ENCODE peak calls at places on chromosomes 5 and 9, in seven cellular contexts. R is heart left ventricle, Q is psoas muscle, G is OCI-LY7, A is PC-3, O is RWPE2, N is esophagus squamous epithelium. E is an unnamed sample. For H3K4me1, the result is how much of the 10 kb centered on the place peaks cover.

GRCh38 chr5:147509710-147510651 is at the start of gene DPYSL3:
- DNase-seq in R (peak), Q (peak), G (no peak), A (peak), O (peak), N (no peak), E (peak)

GRCh38 chr5:5598547-5599113 is 176.2 kb downstream of the ICE1 start:
- DNase-seq in R (no peak), Q (no peak), G (no peak), A (peak), O (peak), N (no peak), E (no peak)

GRCh38 chr5:66881475-66882161 is 285.4 kb downstream of the MAST4 start:
- DNase-seq in R (no peak), Q (no peak), G (no peak), A (peak), O (no peak), N (no peak), E (no peak)

GRCh38 chr9:13979941-13980318 is 334.0 kb downstream of the NFIB start:
- DNase-seq in R (no peak), Q (no peak), G (no peak), A (no peak), O (no peak), N (no peak), E (no peak)

GRCh38 chr9:20373263-20373662 is 249.0 kb downstream of the MLLT3 start:
- DNase-seq in R (no peak), Q (no peak), G (peak), A (no peak), O (no peak), N (no peak), E (no peak)

GRCh38 chr5:119873611-119874010 is 244.3 kb downstream of the FAM170A start:
- DNase-seq in R (no peak), Q (no peak), G (no peak), A (no peak), O (no peak), N (no peak), E (no peak)

GRCh38 chr5:178289438-178289837 is 56.8 kb upstream of the PHYKPL start:
- DNase-seq in R (no peak), Q (peak), G (no peak), A (no peak), O (peak), N (no peak), E (no peak)

GRCh38 chr5:75282581-75282980 is 45.9 kb upstream of the ANKRD31 start:
- DNase-seq in R (no peak), Q (no peak), G (no peak), A (no peak), O (no peak), N (no peak), E (no peak)

GRCh38 chr5:111680737-111681413 is 76.1 kb downstream of the NREP start:
- DNase-seq in R (peak), Q (peak), G (no peak), A (peak), O (peak), N (no peak), E (no peak)

GRCh38 chr9:105541838-105542237 is 16.1 kb upstream of the FKTN start:
- DNase-seq in R (no peak), Q (no peak), G (no peak), A (no peak), O (no peak), N (no peak), E (no peak)

GRCh38 chr5:159765760-159766517 is 150.3 kb upstream of the ADRA1B start:
- DNase-seq in R (no peak), Q (no peak), G (no peak), A (no peak), O (no peak), N (no peak), E (no peak)

GRCh38 chr9:23723672-23724071 is 102.4 kb downstream of the ELAVL2 start:
- DNase-seq in R (no peak), Q (no peak), G (no peak), A (no peak), O (no peak), N (no peak), E (no peak)

GRCh38 chr5:111961867-111962266 is 204.9 kb upstream of the NREP start:
- DNase-seq in R (no peak), Q (no peak), G (no peak), A (no peak), O (no peak), N (no peak), E (no peak)

GRCh38 chr5:112685929-112686328 is 51.8 kb upstream of the APC start:
- DNase-seq in R (no peak), Q (no peak), G (no peak), A (no peak), O (no peak), N (no peak), E (no peak)

GRCh38 chr9:130128251-130128650 is 44.0 kb upstream of the NCS1 start:
- DNase-seq in R (no peak), Q (no peak), G (peak), A (no peak), O (no peak), N (no peak), E (peak)

GRCh38 chr5:1161108-1161831 is 40.1 kb upstream of the SLC6A19 start:
- DNase-seq in R (no peak), Q (no peak), G (no peak), A (peak), O (peak), N (no peak), E (no peak)

GRCh38 chr5:147920420-147921030 is 14.2 kb upstream of the C5orf46 start:
- DNase-seq in R (no peak), Q (no peak), G (no peak), A (no peak), O (no peak), N (no peak), E (no peak)

GRCh38 chr9:13354733-13355132 is 75.2 kb upstream of the MPDZ start:
- DNase-seq in R (no peak), Q (no peak), G (no peak), A (peak), O (no peak), N (no peak), E (no peak)

GRCh38 chr5:177501874-177502678 is 4.7 kb upstream of the PDLIM7 start:
- DNase-seq in R (no peak), Q (no peak), G (peak), A (no peak), O (no peak), N (no peak), E (no peak)

GRCh38 chr5:124746916-124747769 is 704 bp upstream of the ZNF608 start:
- DNase-seq in R (peak), Q (peak), G (peak), A (peak), O (no peak), N (peak), E (peak)

GRCh38 chr5:172421020-172421419 is 33.3 kb downstream of the SH3PXD2B start:
- DNase-seq in R (peak), Q (no peak), G (no peak), A (no peak), O (no peak), N (no peak), E (no peak)

GRCh38 chr5:172423379-172424110 is 30.8 kb downstream of the SH3PXD2B start:
- DNase-seq in R (peak), Q (no peak), G (no peak), A (no peak), O (no peak), N (no peak), E (no peak)

GRCh38 chr5:172424111-172424490 is 30.2 kb downstream of the SH3PXD2B start:
- DNase-seq in R (no peak), Q (no peak), G (no peak), A (no peak), O (no peak), N (no peak), E (no peak)

GRCh38 chr5:172420215-172420934 is 34.0 kb downstream of the SH3PXD2B start:
- DNase-seq in R (peak), Q (peak), G (peak), A (peak), O (peak), N (no peak), E (peak)

DNA sequence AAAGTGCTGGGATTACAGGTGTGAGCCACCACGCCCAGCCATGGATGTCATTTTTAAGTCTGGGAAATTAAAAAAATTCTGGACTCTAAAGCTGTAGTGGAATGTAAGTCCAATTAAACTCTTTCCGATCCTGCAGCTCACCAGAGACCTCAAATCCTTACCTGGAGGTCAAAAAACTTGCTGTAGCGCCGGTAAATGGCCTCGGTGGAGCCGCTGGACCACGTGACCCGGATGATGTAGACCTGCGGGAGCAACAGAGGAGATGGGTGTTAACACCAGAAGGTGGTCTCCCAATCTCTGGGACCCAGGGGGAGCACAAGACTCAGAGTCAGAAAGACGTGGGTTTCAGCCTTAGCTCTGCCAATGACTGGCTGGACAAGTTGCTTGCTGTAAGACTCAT is 32.1 kb downstream of the SH3PXD2B start:
- DNase-seq in R (peak), Q (no peak), G (no peak), A (no peak), O (no peak), N (no peak), E (no peak)
- H3K4me1 ChIP-seq in R (under half), Q (under half), G (under half), A (under half), O (under half), N (under half), E (half or more)

GRCh38 chr9:36640982-36641381 is 68.3 kb downstream of the MELK start:
- DNase-seq in R (no peak), Q (no peak), G (peak), A (no peak), O (no peak), N (no peak), E (no peak)

GRCh38 chr9:36632892-36633291 is 60.2 kb downstream of the MELK start:
- DNase-seq in R (no peak), Q (no peak), G (peak), A (peak), O (no peak), N (no peak), E (no peak)

GRCh38 chr9:36642817-36643216 is 70.1 kb downstream of the MELK start:
- DNase-seq in R (no peak), Q (no peak), G (no peak), A (no peak), O (no peak), N (no peak), E (no peak)

DNA sequence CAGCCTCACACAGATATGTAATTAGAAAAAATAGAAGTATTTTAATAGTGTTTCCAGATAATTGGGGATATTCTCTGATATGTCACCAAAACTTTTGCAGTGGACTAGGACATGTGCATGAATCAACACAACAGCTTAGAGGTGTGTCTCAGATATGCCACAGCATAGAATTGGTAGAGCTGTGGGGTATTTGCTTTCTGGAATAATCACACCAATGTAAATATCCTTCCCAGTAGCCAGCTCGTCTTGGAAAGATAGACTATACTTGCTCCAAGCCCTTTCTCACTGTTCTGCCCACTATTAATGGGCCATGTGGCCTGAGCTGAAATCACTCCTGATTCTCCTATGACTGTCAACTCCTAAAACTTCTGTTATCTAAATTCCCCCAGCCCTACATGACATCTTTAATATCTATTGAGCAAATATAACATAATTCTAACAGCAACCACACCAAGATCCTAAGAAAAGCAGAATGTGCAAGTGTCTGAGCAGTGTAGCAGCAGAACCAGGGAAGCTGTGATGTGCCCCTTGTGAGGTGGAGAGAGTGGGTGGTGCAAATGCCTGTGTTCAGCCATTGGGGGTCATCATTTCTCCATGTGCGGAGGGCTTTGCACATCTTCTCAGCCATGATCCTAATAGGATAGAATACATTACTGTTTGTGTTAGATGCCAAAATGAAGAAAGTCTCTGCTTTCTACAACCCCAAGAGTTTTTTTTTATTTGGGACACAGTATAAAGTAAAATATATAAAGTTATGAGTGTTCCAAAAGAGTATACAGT is 65.0 kb downstream of the MELK start:
- DNase-seq in R (no peak), Q (no peak), G (peak), A (no peak), O (no peak), N (no peak), E (no peak)
- TF ChIP-seq CTCF in R (no peak), Q (no peak), G (peak), A (no peak), O (no peak), N (no peak), E (no peak)

DNA sequence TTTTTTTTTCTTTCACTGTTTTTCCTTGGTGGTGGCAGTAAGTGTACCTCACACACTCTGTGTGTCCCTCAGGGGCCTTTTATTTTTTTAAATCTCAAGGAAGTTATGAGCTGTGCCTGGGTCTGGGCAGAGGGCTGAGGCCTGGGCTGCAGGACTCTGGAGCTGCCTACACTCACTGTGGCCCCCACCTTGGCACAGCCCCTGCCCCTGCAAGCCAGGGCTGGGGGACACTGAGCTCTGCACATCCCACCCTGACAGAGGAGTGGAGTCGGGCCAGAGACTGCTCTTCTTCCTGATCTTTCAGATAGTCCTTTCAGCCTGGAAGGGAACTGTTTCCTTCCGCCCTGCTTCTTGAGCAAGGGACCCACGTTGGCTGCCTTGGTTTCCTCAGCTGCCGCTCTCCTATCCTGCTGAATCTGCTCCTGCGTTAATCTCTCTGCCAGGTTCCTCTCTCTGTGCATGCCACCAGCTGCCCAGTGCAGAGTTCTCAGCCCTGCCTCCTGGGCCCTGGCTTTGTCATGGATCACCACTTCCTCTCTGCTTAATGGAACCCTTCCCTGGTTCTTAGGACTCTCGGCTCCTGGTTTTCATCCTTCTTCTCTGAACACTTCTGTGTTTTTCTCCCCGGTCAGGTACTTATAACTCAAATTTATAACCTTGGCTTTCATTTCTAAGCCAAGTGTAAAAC is 502.3 kb downstream of the DIRAS2 start:
- DNase-seq in R (no peak), Q (no peak), G (no peak), A (no peak), O (no peak), N (no peak), E (no peak)
- H3K4me1 ChIP-seq in R (under half), Q (under half), G (under half), A (under half), O (under half), N (under half), E (under half)

DNA sequence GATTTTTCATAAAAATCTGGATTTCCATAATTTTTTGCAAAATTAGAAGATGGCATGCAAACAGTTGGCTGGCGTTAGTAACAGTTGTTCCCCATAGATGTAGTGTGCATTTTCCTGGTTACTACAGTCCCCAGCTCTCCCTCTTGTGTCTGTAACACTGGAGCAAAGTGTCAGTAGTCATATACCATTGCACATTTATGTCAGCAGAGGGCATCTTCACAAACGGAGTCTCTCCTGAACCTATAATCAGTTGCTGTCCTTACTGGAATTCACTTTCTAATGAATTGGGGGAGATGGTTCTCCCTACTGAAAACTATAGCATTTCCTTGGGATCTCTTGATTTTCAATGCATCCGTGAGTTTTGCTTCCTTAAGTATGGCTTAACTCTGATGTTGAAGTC is 44.7 kb upstream of the DMAC1 start:
- DNase-seq in R (no peak), Q (no peak), G (peak), A (no peak), O (no peak), N (no peak), E (no peak)
- TF ChIP-seq CTCF in R (peak), Q (no peak), G (peak), A (no peak), O (peak), N (peak), E (peak)

GRCh38 chr5:140344683-140345423 is 1.6 kb downstream of the HBEGF start:
- DNase-seq in R (no peak), Q (peak), G (peak), A (peak), O (no peak), N (no peak), E (no peak)
- H3K4me1 ChIP-seq in R (half or more), Q (half or more), G (half or more), A (half or more), O (under half), N (under half), E (half or more)

DNA sequence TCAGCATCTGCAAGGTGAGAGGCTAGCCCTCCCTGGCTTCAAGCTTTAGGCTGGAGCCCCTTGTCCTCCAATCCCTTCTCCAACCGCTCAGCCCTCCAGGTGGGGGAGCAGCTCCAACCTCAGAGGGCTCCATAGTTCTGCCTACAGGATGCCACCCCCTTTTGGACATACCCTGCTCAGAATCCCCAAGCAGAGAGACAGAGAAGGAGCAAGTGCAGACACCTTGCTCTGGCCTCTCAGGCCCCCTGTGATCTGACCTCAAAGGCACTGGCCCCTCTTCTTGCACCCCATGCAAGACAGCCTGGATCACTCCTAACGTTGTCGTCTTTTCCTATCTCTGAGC is 101.6 kb downstream of the C5orf15 start:
- DNase-seq in R (no peak), Q (peak), G (no peak), A (no peak), O (no peak), N (no peak), E (no peak)
- TF ChIP-seq CTCF in R (no peak), Q (no peak), G (no peak), A (no peak), O (no peak), N (no peak), E (no peak)

GRCh38 chr5:6727231-6727630 is 14.0 kb downstream of the TENT4A start:
- DNase-seq in R (no peak), Q (no peak), G (no peak), A (no peak), O (peak), N (no peak), E (no peak)
- H3K4me1 ChIP-seq in R (half or more), Q (half or more), G (half or more), A (under half), O (under half), N (under half), E (half or more)

E was measured in lower lobe of right lung.